ENCODE peak calls at places on chromosomes 2 and 18, in ten cellular contexts. Y is HS-5, M is NCI-H748 treated with DMSO at 0.1 percent for 48 hours, C is occipital lobe, I is AML-193, O is T-helper 1 cell, Z is ELR, E is GM04504, A is T-cell, S is COR-L47. U is an unnamed sample.

GRCh38 chr2:214135966-214136365 is 274.9 kb upstream of the VWC2L start:
- DNase-seq in Y (no peak), O (no peak), Z (peak; percentile 72), I (no peak), A (no peak), S (no peak), M (no peak), E (no peak), C (no peak), U (peak; percentile 95)

GRCh38 chr18:56021814-56022205 is 433.8 kb upstream of the TCF4 start:
- DNase-seq in Y (no peak), E (no peak), O (no peak), C (no peak), I (no peak), Z (no peak), S (no peak), M (no peak), A (no peak), U (no peak)

GRCh38 chr2:218478544-218478943 is 59.6 kb downstream of the VIL1 start:
- DNase-seq in C (no peak), A (no peak), E (no peak), Y (no peak), O (no peak), Z (no peak), M (no peak), S (no peak), I (no peak), U (no peak)

GRCh38 chr2:138433995-138434991 is 67.3 kb upstream of the SPOPL start:
- DNase-seq in Z (no peak), I (no peak), A (no peak), E (no peak), M (no peak), C (no peak), O (no peak), Y (no peak), S (peak; percentile 4), U (peak; percentile 82)

GRCh38 chr2:2735041-2735440 is 404.0 kb upstream of the MYT1L start:
- DNase-seq in O (no peak), E (no peak), Z (no peak), I (no peak), S (no peak), Y (no peak), M (no peak), C (no peak), A (no peak), U (peak; percentile 43)

GRCh38 chr18:9736942-9737813 is 29.1 kb downstream of the RAB31 start:
- DNase-seq in A (no peak), E (no peak), Y (no peak), M (peak; percentile 82), C (no peak), I (no peak), S (peak; percentile 92), Z (peak; percentile 84), O (no peak), U (peak; percentile 77)

GRCh38 chr2:100731535-100731981 is 88.4 kb upstream of the NPAS2 start:
- DNase-seq in I (no peak), M (no peak), Y (peak; percentile 98), Z (peak; percentile 92), O (no peak), C (no peak), A (no peak), E (peak; percentile 26), S (no peak), U (peak; percentile 93)

GRCh38 chr2:727071-727470 is 49.9 kb upstream of the TMEM18 start:
- DNase-seq in Z (no peak), S (no peak), M (no peak), C (no peak), A (no peak), Y (no peak), E (no peak), I (no peak), O (no peak), U (no peak)

GRCh38 chr2:185477452-185477851 is 261.2 kb upstream of the FSIP2 start:
- DNase-seq in O (no peak), E (no peak), A (no peak), S (no peak), Z (peak; percentile 40), I (no peak), M (no peak), C (no peak), Y (no peak), U (peak; percentile 20)

GRCh38 chr2:195658541-195658890 is 1.5 kb downstream of the SLC39A10 start:
- DNase-seq in C (no peak), S (peak; percentile 39), O (no peak), E (no peak), Z (peak; percentile 92), I (peak; percentile 19), A (no peak), Y (peak; percentile 73), M (peak; percentile 42), U (peak; percentile 87)

GRCh38 chr2:229270551-229271410 is at the start of gene PID1:
- DNase-seq in S (peak; percentile 12), E (no peak), Z (peak; percentile 74), O (no peak), A (no peak), Y (peak; percentile 19), I (no peak), M (peak; percentile 16), C (no peak), U (peak; percentile 6)

GRCh38 chr2:64277101-64277849 is 133.1 kb upstream of the PELI1 start:
- DNase-seq in E (no peak), A (no peak), C (no peak), S (no peak), Y (no peak), O (no peak), Z (no peak), I (no peak), M (no peak), U (peak; percentile 55)

GRCh38 chr18:74598350-74599001 is 806 bp downstream of the ZNF407 start:
- DNase-seq in E (no peak), Z (peak; percentile 68), A (peak; percentile 74), C (peak; percentile 46), Y (no peak), I (peak; percentile 30), S (peak; percentile 77), O (peak; percentile 33), M (peak; percentile 5), U (peak; percentile 18)

GRCh38 chr2:50143822-50144575 is 887.9 kb downstream of the NRXN1 start:
- DNase-seq in Y (peak; percentile 41), S (peak; percentile 42), M (peak; percentile 54), E (peak; percentile 24), A (no peak), Z (peak; percentile 27), I (peak; percentile 53), O (no peak), C (no peak), U (peak; percentile 43)

GRCh38 chr2:51290725-51291124 is 258.8 kb upstream of the NRXN1 start:
- DNase-seq in Y (peak; percentile 53), S (no peak), M (no peak), I (no peak), Z (no peak), E (no peak), A (no peak), C (no peak), O (no peak), U (peak; percentile 8)

U was measured in bronchial epithelial cell.